ENCODE peak calls at places on chromosomes 3 and 15, in six cellular contexts. P is K562, I is endothelial cell of umbilical vein, E is GM12878, Z is A549, J is HepG2. H is an unnamed sample.

GRCh38 chr15:51580982-51581381 is 41.6 kb downstream of the DMXL2 start:
- DNase-seq in E (no peak), I (no peak), J (no peak), Z (no peak), P (no peak), H (peak; percentile 90)

GRCh38 chr3:52053307-52054304 is 2.8 kb downstream of the DUSP7 start:
- DNase-seq in J (no peak), P (peak; percentile 33), Z (no peak), E (peak; percentile 45), I (peak; percentile 62), H (peak; percentile 76)

GRCh38 chr3:114307841-114308228 is 14.0 kb downstream of the TIGIT start:
- DNase-seq in J (no peak), I (no peak), E (no peak), P (no peak), Z (no peak), H (no peak)

GRCh38 chr3:47512416-47513124 is 942 bp downstream of the ELP6 start:
- DNase-seq in Z (no peak), E (no peak), P (peak; percentile 35), I (peak; percentile 56), J (no peak), H (peak; percentile 49)

GRCh38 chr3:178705925-178706324 is 169.7 kb downstream of the KCNMB2 start:
- DNase-seq in E (no peak), P (no peak), I (no peak), Z (no peak), J (no peak), H (no peak)

GRCh38 chr3:194000712-194001111 is 135.2 kb upstream of the HES1 start:
- DNase-seq in P (no peak), I (no peak), E (no peak), J (peak; percentile 12), Z (no peak), H (no peak)

GRCh38 chr3:195068481-195069080 is 202.4 kb downstream of the XXYLT1 start:
- DNase-seq in Z (no peak), I (no peak), E (no peak), J (no peak), P (no peak), H (no peak)

GRCh38 chr15:40594429-40594836 is 384 bp downstream of the KNL1 start:
- DNase-seq in I (no peak), J (peak; percentile 38), P (peak; percentile 78), E (peak; percentile 40), Z (peak; percentile 58), H (peak; percentile 90)

GRCh38 chr3:187951452-187952190 is 202.3 kb upstream of the LPP start:
- DNase-seq in I (no peak), P (peak; percentile 9), Z (no peak), J (no peak), E (no peak), H (peak; percentile 85)

GRCh38 chr15:90640862-90641261 is 76.3 kb upstream of the BLM start:
- DNase-seq in Z (no peak), J (no peak), I (no peak), E (no peak), P (no peak), H (no peak)

GRCh38 chr15:42736793-42737528 is at the start of gene CDAN1:
- DNase-seq in J (peak; percentile 73), E (no peak), I (peak; percentile 88), P (peak; percentile 99), Z (peak; percentile 69), H (peak; percentile 89)

GRCh38 chr15:53453253-53454105 is 306.0 kb downstream of the WDR72 start:
- DNase-seq in J (peak; percentile 100), Z (peak; percentile 29), P (no peak), E (no peak), I (no peak), H (no peak)

GRCh38 chr3:26590919-26591318 is 31.7 kb upstream of the LRRC3B start:
- DNase-seq in E (no peak), Z (no peak), P (no peak), I (no peak), J (no peak), H (no peak)

GRCh38 chr15:68526269-68526668 is 52.5 kb upstream of the CORO2B start:
- DNase-seq in Z (no peak), J (no peak), E (no peak), I (no peak), P (no peak), H (no peak)
- TF ChIP-seq MYC in Z (no peak), J (no peak), E (no peak), I (no peak), P (no peak), H (no peak)

DNA sequence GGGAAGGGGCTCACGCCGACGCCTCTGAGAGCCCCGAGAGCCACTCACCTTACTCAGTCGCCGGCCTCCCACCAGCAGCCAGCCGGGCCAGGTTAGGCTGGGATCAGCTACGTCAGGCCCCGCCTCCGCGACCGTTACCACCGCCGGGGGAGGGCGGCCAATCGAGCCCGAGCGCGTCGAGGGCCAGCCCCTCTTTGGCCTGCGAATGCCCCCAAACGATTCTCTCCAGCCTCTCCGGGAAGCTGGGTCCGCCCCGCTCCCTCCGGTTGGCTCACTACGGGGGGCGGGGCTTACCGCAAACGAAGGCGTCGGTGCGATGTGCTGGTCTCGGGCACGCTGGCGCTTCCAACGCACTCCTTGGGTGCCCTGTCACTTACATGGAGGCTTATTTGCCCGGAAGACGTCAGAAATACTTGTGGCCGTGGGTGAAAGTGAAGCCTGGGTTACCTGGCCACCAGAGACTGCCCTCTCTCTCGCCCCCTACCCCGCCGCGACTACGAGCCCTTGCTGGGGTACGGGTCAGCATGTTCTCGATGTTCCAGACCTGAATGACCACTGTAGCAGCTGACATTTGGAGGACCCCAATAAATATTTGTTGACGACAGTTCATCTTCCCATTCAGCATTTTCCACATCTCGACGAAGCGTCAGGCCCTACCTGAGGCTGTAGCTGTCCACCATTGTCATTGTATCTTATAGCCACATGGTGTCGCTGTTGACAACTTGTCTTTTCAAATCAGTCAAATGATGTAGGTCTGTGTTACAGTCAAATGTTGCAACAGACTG is at the start of gene CEP70:
- DNase-seq in Z (peak; percentile 91), I (peak; percentile 96), P (peak; percentile 88), E (peak; percentile 78), J (peak; percentile 94), H (peak; percentile 90)
- TF ChIP-seq POLR2A in Z (peak; percentile 57), I (peak; percentile 69), P (peak; percentile 79), E (peak; percentile 77), J (peak; percentile 76), H (no peak)

GRCh38 chr3:106333911-106334618 is 465.3 kb upstream of the CBLB start:
- DNase-seq in E (no peak), Z (no peak), J (no peak), I (no peak), P (no peak), H (no peak)

GRCh38 chr3:106331636-106332035 is 462.8 kb upstream of the CBLB start:
- DNase-seq in P (no peak), I (no peak), E (no peak), Z (no peak), J (no peak), H (no peak)

GRCh38 chr3:106329505-106329904 is 460.7 kb upstream of the CBLB start:
- DNase-seq in Z (no peak), P (no peak), E (no peak), J (no peak), I (no peak), H (no peak)

GRCh38 chr3:106332135-106332534 is 463.3 kb upstream of the CBLB start:
- DNase-seq in P (no peak), J (no peak), E (no peak), Z (no peak), I (no peak), H (no peak)

GRCh38 chr3:106332884-106333283 is 464.1 kb upstream of the CBLB start:
- DNase-seq in Z (peak; percentile 21), E (peak; percentile 37), I (no peak), P (no peak), J (no peak), H (no peak)
- TF ChIP-seq MAX in Z (no peak), E (no peak), I (no peak), P (no peak), J (no peak), H (no peak)

DNA sequence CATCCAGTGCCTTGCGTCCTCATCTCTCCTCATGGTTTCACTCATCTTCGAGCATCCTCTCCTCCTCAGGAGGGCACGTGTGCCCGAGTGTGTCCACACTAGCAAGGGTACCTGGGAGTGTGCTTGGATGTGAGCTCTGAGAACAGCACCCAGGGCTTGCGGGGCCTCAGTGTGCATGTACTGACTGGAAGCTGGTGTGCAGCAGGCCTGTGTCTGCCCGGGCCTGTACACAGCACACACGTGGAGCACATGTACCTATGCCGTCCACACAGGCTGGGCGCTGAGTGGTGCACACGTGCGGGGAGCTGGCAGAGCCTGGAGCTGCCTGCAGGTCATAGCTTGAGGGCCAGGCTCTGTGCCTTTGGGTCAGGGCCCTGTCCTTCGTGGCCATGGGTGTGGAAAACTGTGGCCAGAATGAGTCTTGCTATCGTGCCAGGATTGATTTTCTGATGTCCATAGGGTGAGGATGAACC is 34.9 kb downstream of the TSPAN3 start:
- DNase-seq in I (no peak), P (no peak), J (no peak), Z (no peak), E (no peak), H (no peak)
- TF ChIP-seq MYC in I (no peak), P (no peak), J (no peak), Z (no peak), E (no peak), H (no peak)

DNA sequence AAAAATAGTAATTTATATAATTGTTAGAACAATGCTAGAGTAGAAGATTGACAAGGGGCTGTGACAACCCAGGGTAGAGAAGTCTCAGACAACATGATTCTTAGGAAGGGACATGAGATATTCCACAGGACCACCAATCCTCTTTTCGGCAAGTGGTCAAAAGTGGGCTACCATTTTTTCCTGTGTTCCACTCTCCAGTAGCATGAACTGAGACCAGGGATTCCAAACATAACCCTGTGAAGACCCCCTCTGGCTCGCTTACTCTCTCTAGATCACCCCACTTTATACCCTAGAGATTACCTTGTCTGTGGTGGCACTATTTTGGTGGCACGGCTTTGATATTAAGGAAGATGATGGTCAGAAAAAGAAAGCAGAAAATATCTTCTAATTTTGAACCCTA is 960 bp downstream of the GCSAM start:
- DNase-seq in J (no peak), P (no peak), I (no peak), Z (no peak), E (no peak), H (no peak)
- TF ChIP-seq POLR2A in J (no peak), P (no peak), I (no peak), Z (no peak), E (peak; percentile 58), H (no peak)

GRCh38 chr3:113021471-113021870 is 30.7 kb downstream of the GTPBP8 start:
- DNase-seq in I (no peak), P (no peak), Z (no peak), E (no peak), J (no peak), H (no peak)

GRCh38 chr3:113019182-113020137 is 28.7 kb downstream of the GTPBP8 start:
- DNase-seq in Z (peak; percentile 94), P (peak; percentile 89), I (peak; percentile 91), J (peak; percentile 81), E (peak; percentile 67), H (peak; percentile 95)

GRCh38 chr3:113013593-113013992 is 22.8 kb downstream of the GTPBP8 start:
- DNase-seq in E (no peak), J (no peak), I (no peak), P (no peak), Z (no peak), H (no peak)

GRCh38 chr3:113018461-113019181 is 27.8 kb downstream of the GTPBP8 start:
- DNase-seq in J (no peak), Z (no peak), I (no peak), E (no peak), P (no peak), H (peak; percentile 34)
- TF ChIP-seq MAX in J (no peak), Z (no peak), I (no peak), E (no peak), P (no peak), H (no peak)

GRCh38 chr15:84598250-84598649 is 2.6 kb upstream of the ZSCAN2 start:
- DNase-seq in J (no peak), P (no peak), E (no peak), Z (no peak), I (no peak), H (peak; percentile 97)
- TF ChIP-seq MYC in J (no peak), P (no peak), E (no peak), Z (no peak), I (no peak), H (no peak)